ENCODE peak calls at places on chromosomes 6 and 20, in ten cellular contexts. V is Right ventricle myocardium superior; X is naive thymus-derived CD8-positive, alpha-beta T cell; D is stimulated activated effector memory CD8-positive, alpha-beta T cell treated with anti-CD3 and anti-CD28 coated beads, Interleukin-12 subunit alpha, Interleukin-12 subunit beta, amount 100 ng/mL, for 72 hours; J is NCI-H146; A is ecto neural progenitor cell; R is vagina; P is BJ; Z is fibroblast of the conjunctiva; F is iPS-NIHi11. S is an unnamed sample.

GRCh38 chr20:3808141-3808479 is 12.0 kb downstream of the CDC25B start:
- DNase-seq in P (peak), D (no peak), R (peak), Z (peak), A (no peak), F (peak), J (no peak), V (peak), X (no peak), S (no peak)

GRCh38 chr6:135921176-135921575 is 69.7 kb downstream of the PDE7B start:
- DNase-seq in X (no peak), R (no peak), D (no peak), Z (no peak), P (no peak), F (no peak), V (no peak), A (no peak), J (no peak), S (no peak)

GRCh38 chr20:46195264-46196038 is 77.3 kb downstream of the CD40 start:
- DNase-seq in X (no peak), J (no peak), Z (no peak), R (no peak), D (no peak), V (no peak), A (no peak), F (no peak), P (no peak), S (no peak)

GRCh38 chr6:53358440-53359087 is 9.8 kb upstream of the ELOVL5 start:
- DNase-seq in A (no peak), D (no peak), P (no peak), Z (no peak), J (no peak), F (no peak), V (no peak), R (no peak), X (no peak), S (no peak)

GRCh38 chr20:55584307-55584706 is 421.0 kb downstream of the CBLN4 start:
- DNase-seq in P (no peak), X (no peak), Z (no peak), J (no peak), V (no peak), R (no peak), A (no peak), F (no peak), D (no peak), S (no peak)

GRCh38 chr6:158543606-158544185 is 16.2 kb upstream of the TMEM181 start:
- DNase-seq in Z (no peak), P (no peak), R (peak), A (peak), D (no peak), V (no peak), X (no peak), J (no peak), F (no peak), S (no peak)

GRCh38 chr6:52568320-52568719 is 8.5 kb downstream of the TRAM2 start:
- DNase-seq in F (no peak), Z (no peak), V (no peak), X (no peak), A (no peak), D (no peak), P (no peak), R (no peak), J (no peak), S (no peak)

GRCh38 chr6:4583026-4583425 is 193.2 kb upstream of the CDYL start:
- DNase-seq in V (no peak), P (no peak), X (no peak), Z (no peak), R (peak), D (no peak), J (no peak), F (no peak), A (no peak), S (no peak)

GRCh38 chr6:119317007-119317406 is 32.6 kb downstream of the MAN1A1 start:
- DNase-seq in P (no peak), V (no peak), D (no peak), F (no peak), R (no peak), A (no peak), X (no peak), Z (no peak), J (no peak), S (no peak)

GRCh38 chr20:1003920-1004697 is 2.0 kb upstream of the RSPO4 start:
- DNase-seq in J (no peak), A (no peak), X (no peak), P (no peak), Z (no peak), F (no peak), R (no peak), D (no peak), V (no peak), S (no peak)

GRCh38 chr20:44208165-44208564 is 2.4 kb downstream of the OSER1 start:
- DNase-seq in R (no peak), J (no peak), F (no peak), P (no peak), X (no peak), A (no peak), Z (no peak), D (no peak), V (no peak), S (no peak)

GRCh38 chr6:105604593-105604905 is 201.7 kb upstream of the PREP start:
- DNase-seq in J (no peak), F (no peak), V (no peak), X (no peak), P (no peak), R (no peak), Z (no peak), D (no peak), A (no peak), S (no peak)

GRCh38 chr20:36856691-36857635 is 19.0 kb upstream of the TLDC2 start:
- DNase-seq in X (peak), Z (no peak), D (no peak), F (no peak), J (no peak), P (no peak), R (no peak), A (no peak), V (peak), S (no peak)